ENCODE peak calls at places on chromosomes 6 and 20, in six cellular contexts. J, U, Q, Z, F and O are unnamed samples.
A peak's percentile ranks its signal among the peaks of the same experiment; 100 is the strongest.

GRCh38 chr20:4592316-4593148 is 129.2 kb upstream of the PRND start:
- DNase-seq in J (peak; percentile 48), Q (peak; percentile 81), Z (peak; percentile 38), F (no peak), U (peak; percentile 76), O (peak; percentile 60)

GRCh38 chr20:43799150-43799711 is 72.4 kb upstream of the GTSF1L start:
- DNase-seq in J (no peak), U (no peak), F (no peak), Z (no peak), Q (no peak), O (peak; percentile 60)

GRCh38 chr6:25961619-25962367 is 809 bp upstream of the TRIM38 start:
- DNase-seq in F (no peak), Q (peak; percentile 31), Z (peak; percentile 35), U (peak; percentile 3), J (no peak), O (peak; percentile 27)

GRCh38 chr6:89313006-89313405 is 2.1 kb downstream of the GABRR2 start:
- DNase-seq in J (peak; percentile 32), Z (no peak), Q (no peak), F (no peak), U (no peak), O (no peak)

GRCh38 chr20:1775117-1775516 is 117.5 kb upstream of the SIRPG start:
- DNase-seq in Q (no peak), Z (no peak), F (no peak), J (no peak), U (no peak), O (no peak)

GRCh38 chr6:24524801-24525200 is 30.0 kb downstream of the ALDH5A1 start:
- DNase-seq in U (no peak), Z (peak; percentile 57), F (no peak), Q (peak; percentile 33), J (peak; percentile 9), O (peak; percentile 66)

GRCh38 chr20:4065405-4065841 is 50.1 kb upstream of the RNF24 start:
- DNase-seq in Z (no peak), J (peak; percentile 78), Q (no peak), U (no peak), F (no peak), O (peak; percentile 93)

GRCh38 chr20:14948416-14948815 is 611.0 kb upstream of the FLRT3 start:
- DNase-seq in Q (peak; percentile 34), Z (no peak), F (no peak), J (peak; percentile 9), U (no peak), O (no peak)

GRCh38 chr6:89348372-89348771 is 4.2 kb downstream of the UBE2J1 start:
- DNase-seq in U (no peak), Q (no peak), Z (no peak), F (no peak), J (no peak), O (no peak)

GRCh38 chr6:98529364-98529763 is 305.0 kb upstream of the POU3F2 start:
- DNase-seq in J (no peak), F (no peak), Q (no peak), Z (no peak), U (no peak), O (no peak)

GRCh38 chr6:37514377-37514776 is 14.7 kb upstream of the CCDC167 start:
- DNase-seq in U (no peak), J (no peak), F (no peak), Z (no peak), Q (no peak), O (peak; percentile 67)

GRCh38 chr6:161434921-161435411 is 161.1 kb upstream of the AGPAT4 start:
- DNase-seq in Q (no peak), J (peak; percentile 48), U (no peak), F (no peak), Z (no peak), O (no peak)

GRCh38 chr6:161434331-161434730 is 160.5 kb upstream of the AGPAT4 start:
- DNase-seq in F (no peak), Z (no peak), U (no peak), Q (no peak), J (no peak), O (no peak)

GRCh38 chr6:161435426-161436065 is 161.7 kb upstream of the AGPAT4 start:
- DNase-seq in Z (no peak), F (no peak), U (no peak), J (no peak), Q (no peak), O (no peak)

GRCh38 chr6:161432546-161432945 is 158.7 kb upstream of the AGPAT4 start:
- DNase-seq in F (no peak), Q (no peak), J (no peak), Z (no peak), U (no peak), O (no peak)

GRCh38 chr6:161429921-161430490 is 156.1 kb upstream of the AGPAT4 start:
- DNase-seq in Q (no peak), F (no peak), Z (peak; percentile 23), U (no peak), J (peak; percentile 14), O (peak; percentile 40)
- TF ChIP-seq CTCF in Q (peak; percentile 57), F (no peak), Z (peak; percentile 48), U (no peak), J (peak; percentile 14), O (peak; percentile 31)

GRCh38 chr20:57502331-57502700 is 22.6 kb downstream of the CTCFL start:
- DNase-seq in Z (no peak), F (no peak), Q (no peak), J (no peak), U (no peak), O (no peak)

GRCh38 chr20:57499676-57500075 is 25.3 kb downstream of the CTCFL start:
- DNase-seq in Z (no peak), F (no peak), J (no peak), Q (no peak), U (no peak), O (no peak)

GRCh38 chr20:57500235-57500634 is 24.7 kb downstream of the CTCFL start:
- DNase-seq in Z (no peak), J (no peak), U (no peak), F (no peak), Q (no peak), O (no peak)

GRCh38 chr20:57501461-57502330 is 23.2 kb downstream of the CTCFL start:
- DNase-seq in F (no peak), J (no peak), U (no peak), Z (no peak), Q (no peak), O (peak; percentile 39)

DNA sequence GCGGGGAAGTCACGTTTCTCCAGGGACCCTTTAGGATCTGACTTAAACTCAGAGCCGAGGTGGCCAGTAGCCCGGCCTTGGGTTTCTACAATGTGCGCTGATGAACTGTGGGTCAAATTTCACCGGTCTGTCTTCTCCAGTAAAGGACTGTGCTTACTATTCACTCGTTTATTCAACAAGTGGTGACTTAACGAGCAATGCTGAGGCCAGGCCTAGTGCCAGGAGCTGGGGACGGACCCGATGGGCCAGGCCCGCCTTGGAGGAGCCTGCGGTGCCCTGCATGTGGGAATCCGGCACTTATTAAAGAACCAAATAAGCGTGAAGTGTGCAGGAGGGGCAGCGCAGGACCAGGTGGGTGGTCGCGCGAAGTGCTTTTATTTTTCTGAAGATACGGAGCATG is 24.0 kb downstream of the CTCFL start:
- DNase-seq in J (no peak), F (no peak), U (no peak), Z (no peak), Q (no peak), O (no peak)
- H3K4me3 ChIP-seq in J (no peak overlapping the region), F (no peak overlapping the region), U (no peak overlapping the region), Z (no peak overlapping the region), Q (no peak overlapping the region), O (no peak overlapping the region)

GRCh38 chr6:168920289-168920688 is 333.4 kb downstream of the THBS2 start:
- DNase-seq in U (no peak), F (no peak), Q (no peak), Z (no peak), J (no peak), O (no peak)
- TF ChIP-seq MYC in U (no peak), F (no peak), Q (no peak), Z (no peak), J (no peak), O (no peak)

GRCh38 chr6:122730334-122730733 is 49.2 kb upstream of the FABP7 start:
- DNase-seq in F (no peak), Q (no peak), Z (no peak), J (no peak), U (no peak), O (no peak)

GRCh38 chr6:122730775-122731386 is 48.6 kb upstream of the FABP7 start:
- DNase-seq in U (no peak), Q (peak; percentile 41), Z (peak; percentile 57), J (peak; percentile 28), F (no peak), O (peak; percentile 53)

GRCh38 chr6:122722746-122723145 is 56.8 kb upstream of the FABP7 start:
- DNase-seq in J (no peak), U (no peak), Q (no peak), F (no peak), Z (no peak), O (no peak)

DNA sequence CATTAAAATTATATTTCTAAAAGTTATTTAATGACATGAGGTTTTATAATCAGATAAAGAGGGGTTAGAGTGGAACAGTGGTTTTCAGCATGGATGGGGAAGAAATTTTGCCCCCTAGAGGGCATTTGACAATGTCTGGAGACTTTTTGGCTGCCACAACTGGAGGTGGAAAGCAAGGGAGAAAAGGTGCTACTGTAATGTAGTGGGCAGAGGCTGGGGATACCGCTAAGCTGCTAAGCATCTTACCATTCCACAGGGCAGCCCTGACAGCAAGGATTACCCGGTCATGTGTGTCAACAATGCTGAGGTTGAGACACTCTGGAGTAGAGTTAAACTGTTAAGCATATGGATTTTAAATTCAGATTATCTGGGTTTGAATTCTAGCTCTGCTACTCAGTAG is 52.9 kb upstream of the FABP7 start:
- DNase-seq in F (no peak), Q (peak; percentile 19), U (no peak), Z (peak; percentile 50), J (peak; percentile 12), O (peak; percentile 23)
- TF ChIP-seq CTCF in F (peak; percentile 48), Q (peak; percentile 48), U (peak; percentile 38), Z (peak; percentile 51), J (peak; percentile 60), O (peak; percentile 59)

GRCh38 chr6:55277628-55278003 is 49.7 kb upstream of the GFRAL start:
- DNase-seq in Z (no peak), U (no peak), J (no peak), Q (no peak), F (no peak), O (no peak)
- H3K4me3 ChIP-seq in Z (no peak overlapping the region), U (no peak overlapping the region), J (no peak overlapping the region), Q (no peak overlapping the region), F (no peak overlapping the region), O (no peak overlapping the region)

GRCh38 chr6:158611600-158612041 is 32.9 kb downstream of the DYNLT1 start:
- DNase-seq in Q (no peak), J (no peak), U (no peak), F (no peak), Z (no peak), O (no peak)
- TF ChIP-seq MYC in Q (no peak), J (no peak), U (no peak), F (no peak), Z (no peak), O (no peak)